ENCODE peak calls at places on chromosomes 1 and 21, in four cellular contexts. B is brain microvascular endothelial cell, N is psoas muscle, O is BJ. K is an unnamed sample.

GRCh38 chr1:158527190-158527815 is 26.9 kb downstream of the OR6Y1 start:
- DNase-seq in B (no peak), N (no peak), O (no peak), K (no peak)

GRCh38 chr1:230753586-230754251 is 6.5 kb downstream of the CAPN9 start:
- DNase-seq in B (no peak), N (no peak), O (no peak), K (no peak)

GRCh38 chr1:169921080-169921479 is 27.4 kb upstream of the SCYL3 start:
- DNase-seq in B (no peak), N (no peak), O (no peak), K (no peak)

GRCh38 chr1:86499987-86500593 is 31.4 kb downstream of the CLCA1 start:
- DNase-seq in B (no peak), N (no peak), O (no peak), K (peak; percentile 66)

GRCh38 chr1:64745181-64745985 is 508 bp downstream of the RAVER2 start:
- DNase-seq in B (peak; percentile 9), N (peak; percentile 57), O (no peak), K (no peak)

GRCh38 chr1:52141513-52142219 is at the start of gene ZFYVE9:
- DNase-seq in B (peak; percentile 36), N (peak; percentile 90), O (no peak), K (peak; percentile 47)

GRCh38 chr1:78126506-78126905 is 80.7 kb downstream of the GIPC2 start:
- DNase-seq in B (no peak), N (no peak), O (no peak), K (no peak)

GRCh38 chr1:20729155-20729931 is 3.2 kb downstream of the SH2D5 start:
- DNase-seq in B (no peak), N (no peak), O (no peak), K (no peak)

GRCh38 chr1:22712502-22713271 is 2.0 kb downstream of the EPHB2 start:
- DNase-seq in B (no peak), N (no peak), O (no peak), K (peak; percentile 11)

GRCh38 chr1:95168638-95169411 is 51.7 kb downstream of the TLCD4 start:
- DNase-seq in B (no peak), N (no peak), O (no peak), K (no peak)

GRCh38 chr1:145799806-145800205 is 24.1 kb downstream of the RNF115 start:
- DNase-seq in B (no peak), N (no peak), O (no peak), K (no peak)

GRCh38 chr1:174626031-174627020 is 178.6 kb downstream of the GPR52 start:
- DNase-seq in B (peak; percentile 64), N (no peak), O (peak; percentile 11), K (peak; percentile 43)

GRCh38 chr1:168386492-168386891 is 105.8 kb downstream of the TBX19 start:
- DNase-seq in B (no peak), N (no peak), O (no peak), K (no peak)

GRCh38 chr1:226658538-226659125 is 80.5 kb downstream of the ITPKB start:
- DNase-seq in B (no peak), N (peak; percentile 55), O (no peak), K (no peak)

GRCh38 chr1:31836638-31837037 is 20.8 kb upstream of the SPOCD1 start:
- DNase-seq in B (no peak), N (no peak), O (no peak), K (no peak)

GRCh38 chr1:155321577-155322497 is 1.1 kb downstream of the RUSC1 start:
- DNase-seq in B (no peak), N (no peak), O (no peak), K (no peak)

GRCh38 chr1:202029171-202029665 is 18.8 kb downstream of the ELF3 start:
- DNase-seq in B (peak; percentile 29), N (no peak), O (peak; percentile 73), K (peak; percentile 90)

GRCh38 chr1:47991187-47991586 is 6.0 kb downstream of the TRABD2B start:
- DNase-seq in B (peak; percentile 44), N (no peak), O (no peak), K (peak; percentile 3)

GRCh38 chr1:200405273-200405672 is 4.6 kb downstream of the ZNF281 start:
- DNase-seq in B (no peak), N (no peak), O (no peak), K (no peak)

GRCh38 chr1:153663211-153663610 is 4.7 kb downstream of the SNAPIN start:
- DNase-seq in B (peak; percentile 51), N (no peak), O (no peak), K (peak; percentile 36)

GRCh38 chr1:117567976-117568375 is 37.9 kb upstream of the TENT5C start:
- DNase-seq in B (no peak), N (no peak), O (no peak), K (no peak)

GRCh38 chr1:208652300-208653160 is 408.3 kb upstream of the PLXNA2 start:
- DNase-seq in B (peak; percentile 80), N (no peak), O (peak; percentile 19), K (peak; percentile 63)

GRCh38 chr1:202967684-202968281 is 726 bp upstream of the CYB5R1 start:
- DNase-seq in B (no peak), N (no peak), O (no peak), K (no peak)

GRCh38 chr1:41487729-41488598 is 3.5 kb upstream of the EDN2 start:
- DNase-seq in B (no peak), N (peak; percentile 48), O (no peak), K (no peak)

GRCh38 chr1:39110882-39111281 is 84.7 kb downstream of the NDUFS5 start:
- DNase-seq in B (no peak), N (no peak), O (no peak), K (peak; percentile 76)

GRCh38 chr21:39696620-39697019 is 48.4 kb upstream of the IGSF5 start:
- DNase-seq in B (no peak), N (no peak), O (no peak), K (no peak)

GRCh38 chr21:28540514-28540913 is 452.2 kb downstream of the LTN1 start:
- DNase-seq in B (no peak), N (no peak), O (peak; percentile 55), K (peak; percentile 77)

GRCh38 chr1:118291686-118292085 is 106.7 kb upstream of the SPAG17 start:
- DNase-seq in B (no peak), N (peak; percentile 86), O (no peak), K (no peak)

GRCh38 chr1:89254658-89255287 is 17.9 kb downstream of the GBP5 start:
- DNase-seq in B (no peak), N (no peak), O (no peak), K (no peak)

DNA sequence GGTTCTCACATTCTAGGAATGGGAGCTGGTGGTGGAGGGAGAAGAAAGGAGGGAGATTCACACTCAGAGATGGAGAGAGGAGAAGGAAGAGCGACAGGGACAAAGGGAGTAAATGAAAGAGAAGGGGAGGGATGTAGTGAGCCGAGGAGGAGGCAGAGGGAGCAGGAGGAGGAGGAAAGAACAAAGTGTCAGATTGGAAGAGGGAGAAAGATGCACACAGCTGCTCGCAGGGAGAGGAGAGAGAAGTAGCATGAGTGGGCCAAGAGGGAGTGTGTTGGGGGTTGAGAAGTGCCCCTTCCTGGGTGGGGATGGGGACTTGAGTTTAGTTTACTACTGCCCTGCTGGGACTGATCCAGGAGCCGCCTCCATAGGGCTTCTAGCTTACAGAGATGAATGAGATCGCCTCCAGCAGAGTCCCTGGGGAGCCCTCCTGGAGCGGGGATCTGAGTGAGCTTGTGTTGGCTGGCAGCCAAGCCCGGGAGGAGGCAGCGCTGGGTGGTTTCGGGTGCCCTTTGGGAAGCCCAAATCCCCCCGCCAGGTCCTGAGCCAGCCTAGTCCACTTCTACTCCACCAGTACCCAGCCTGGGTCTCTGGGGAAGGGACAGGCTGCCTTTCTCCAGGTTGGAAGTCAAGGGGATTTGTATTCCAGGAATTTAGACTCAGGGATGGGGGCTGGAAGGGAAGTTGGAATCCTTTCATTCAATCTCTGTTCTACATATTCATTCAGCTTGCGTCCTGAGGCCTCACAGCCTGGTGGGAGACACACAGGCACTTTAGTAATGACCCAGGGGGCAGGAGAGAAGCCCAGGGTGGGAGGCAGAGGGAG is 20.9 kb downstream of the PTPRU start:
- DNase-seq in B (peak; percentile 53), N (no peak), O (no peak), K (no peak)
- TF ChIP-seq CTCF in B (no peak), N (no peak), O (no peak), K (no peak)

GRCh38 chr21:33036430-33037162 is 10.9 kb downstream of the OLIG2 start:
- DNase-seq in B (peak; percentile 55), N (no peak), O (no peak), K (peak; percentile 49)
- TF ChIP-seq CTCF in B (no peak), N (no peak), O (no peak), K (no peak)

GRCh38 chr1:247147781-247148180 is 24.0 kb downstream of the ZNF124 start:
- DNase-seq in B (no peak), N (no peak), O (no peak), K (no peak)

GRCh38 chr1:247145279-247145678 is 26.5 kb downstream of the ZNF124 start:
- DNase-seq in B (no peak), N (no peak), O (no peak), K (no peak)

GRCh38 chr1:247146671-247147070 is 25.1 kb downstream of the ZNF124 start:
- DNase-seq in B (no peak), N (no peak), O (no peak), K (no peak)
- TF ChIP-seq CTCF in B (peak; percentile 45), N (no peak), O (peak; percentile 8), K (peak; percentile 23)

GRCh38 chr1:179598631-179599030 is 7.0 kb downstream of the TDRD5 start:
- DNase-seq in B (no peak), N (no peak), O (no peak), K (no peak)
- TF ChIP-seq CTCF in B (no peak), N (no peak), O (no peak), K (no peak)

DNA sequence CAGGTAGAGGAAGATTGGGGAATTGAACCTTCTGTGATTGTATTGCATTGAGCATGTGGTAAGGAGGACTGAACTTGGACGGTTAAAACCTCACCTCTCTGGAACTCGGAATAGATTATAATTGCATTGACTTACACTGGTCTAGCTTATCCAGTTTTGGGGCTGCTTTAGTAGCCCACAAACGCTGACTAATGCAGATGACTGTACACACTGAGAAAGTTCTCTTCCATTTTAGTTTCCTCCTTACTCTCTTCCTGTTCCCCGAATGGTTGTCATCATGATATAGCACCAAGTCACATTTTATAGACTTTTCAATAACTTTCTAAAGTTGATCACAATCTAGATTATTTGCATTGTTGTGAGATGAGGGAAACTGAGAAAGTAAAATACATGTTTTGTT is 78.2 kb downstream of the NFIA start:
- DNase-seq in B (peak; percentile 51), N (no peak), O (no peak), K (peak; percentile 74)
- TF ChIP-seq CTCF in B (no peak), N (no peak), O (no peak), K (no peak)

GRCh38 chr1:156948708-156949107 is 28.3 kb downstream of the LRRC71 start:
- DNase-seq in B (no peak), N (no peak), O (no peak), K (no peak)
- TF ChIP-seq CTCF in B (peak; percentile 61), N (no peak), O (peak; percentile 20), K (peak; percentile 68)

GRCh38 chr1:83929184-83929583 is 69.7 kb downstream of the TTLL7 start:
- DNase-seq in B (peak; percentile 53), N (no peak), O (no peak), K (peak; percentile 1)
- TF ChIP-seq CTCF in B (no peak), N (no peak), O (no peak), K (no peak)